ENCODE peak calls at places on chromosomes 4 and X, in four cellular contexts. W is body of pancreas, J is fibroblast of lung, V is astrocyte of the cerebellum. X is an unnamed sample.

GRCh38 chr4:3680656-3681055 is 85.5 kb upstream of the ADRA2C start:
- DNase-seq in W (no peak), V (no peak), J (no peak), X (no peak)

GRCh38 chr4:20248155-20248558 is 3.5 kb upstream of the SLIT2 start:
- DNase-seq in W (peak; percentile 13), V (peak; percentile 65), J (peak; percentile 66), X (peak; percentile 32)

GRCh38 chr4:176534566-176534965 is 214.8 kb downstream of the SPCS3 start:
- DNase-seq in W (no peak), V (peak; percentile 78), J (peak; percentile 91), X (no peak)

GRCh38 chr4:122687450-122688121 is 44.9 kb upstream of the BBS12 start:
- DNase-seq in W (no peak), J (no peak), V (no peak), X (peak; percentile 20)

GRCh38 chr4:105327222-105327621 is 146.6 kb downstream of the PPA2 start:
- DNase-seq in J (no peak), W (no peak), V (no peak), X (no peak)

GRCh38 chr4:173748353-173748752 is 218.3 kb upstream of the HAND2 start:
- DNase-seq in V (no peak), W (no peak), J (no peak), X (no peak)

GRCh38 chrX:136347706-136348105 is 46.9 kb downstream of the ADGRG4 start:
- DNase-seq in W (no peak), J (no peak), V (no peak), X (no peak)

GRCh38 chr4:25523405-25523804 is 132.2 kb upstream of the SLC34A2 start:
- DNase-seq in J (peak; percentile 9), W (peak; percentile 59), V (no peak), X (no peak)

GRCh38 chr4:17092990-17093880 is 194.8 kb upstream of the LDB2 start:
- DNase-seq in V (no peak), W (no peak), J (no peak), X (peak; percentile 8)

GRCh38 chr4:6692806-6693205 is 872 bp upstream of the S100P start:
- DNase-seq in J (no peak), W (no peak), V (no peak), X (no peak)

GRCh38 chrX:101260435-101260834 is 30.7 kb downstream of the TAF7L start:
- DNase-seq in V (no peak), J (no peak), W (no peak), X (peak; percentile 18)
- TF ChIP-seq CTCF in V (peak; percentile 13), J (peak; percentile 11), W (no peak), X (peak; percentile 7)

GRCh38 chr4:65007841-65008439 is 598.7 kb upstream of the TECRL start:
- DNase-seq in V (peak; percentile 66), J (peak; percentile 59), W (peak; percentile 15), X (peak; percentile 5)
- TF ChIP-seq CTCF in V (peak; percentile 71), J (peak; percentile 7), W (peak; percentile 70), X (peak; percentile 7)

DNA sequence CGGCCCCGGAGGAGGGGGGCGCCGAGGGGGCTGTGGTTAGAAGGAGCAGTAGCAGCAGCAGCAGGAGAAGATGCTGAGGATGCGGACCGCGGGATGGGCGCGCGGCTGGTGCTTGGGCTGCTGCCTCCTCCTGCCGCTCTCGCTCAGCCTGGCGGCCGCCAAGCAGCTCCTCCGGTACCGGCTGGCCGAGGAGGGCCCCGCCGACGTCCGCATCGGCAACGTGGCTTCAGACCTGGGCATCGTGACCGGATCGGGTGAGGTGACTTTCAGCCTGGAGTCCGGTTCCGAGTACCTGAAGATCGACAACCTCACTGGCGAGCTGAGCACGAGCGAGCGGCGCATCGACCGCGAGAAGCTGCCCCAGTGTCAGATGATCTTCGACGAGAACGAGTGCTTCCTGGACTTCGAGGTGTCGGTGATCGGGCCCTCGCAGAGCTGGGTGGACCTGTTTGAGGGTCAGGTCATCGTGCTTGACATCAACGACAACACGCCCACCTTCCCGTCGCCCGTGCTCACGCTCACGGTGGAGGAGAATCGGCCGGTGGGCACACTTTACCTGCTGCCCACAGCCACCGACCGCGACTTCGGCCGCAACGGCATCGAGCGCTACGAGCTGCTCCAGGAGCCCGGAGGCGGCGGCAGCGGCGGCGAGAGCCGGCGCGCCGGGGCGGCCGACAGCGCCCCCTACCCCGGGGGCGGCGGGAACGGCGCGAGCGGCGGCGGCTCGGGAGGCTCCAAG is 1.4 kb downstream of the PCDH7 start:
- DNase-seq in J (peak; percentile 65), W (no peak), V (no peak), X (peak; percentile 31)
- TF ChIP-seq CTCF in J (no peak), W (peak; percentile 63), V (no peak), X (no peak)

DNA sequence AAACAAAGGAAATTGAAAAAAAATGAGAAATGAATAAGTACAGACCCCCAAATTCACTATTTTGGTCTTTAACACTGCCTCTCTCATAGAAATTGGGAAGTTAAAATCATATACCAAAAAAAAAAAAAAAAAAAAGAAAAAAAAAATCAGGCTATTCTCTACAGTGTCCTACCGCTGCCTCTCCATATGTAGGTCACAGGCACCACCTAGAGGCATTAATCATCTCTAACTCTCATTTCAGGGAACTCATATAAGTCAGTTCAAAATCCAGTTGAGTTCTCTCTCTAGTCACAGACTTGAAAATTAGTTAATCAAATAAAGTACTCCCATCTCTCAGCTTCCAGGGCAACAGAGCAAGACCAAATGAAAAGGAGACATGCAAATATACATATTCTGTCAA is 47.9 kb downstream of the COX18 start:
- DNase-seq in W (no peak), J (peak; percentile 51), V (peak; percentile 52), X (peak; percentile 46)
- TF ChIP-seq CTCF in W (no peak), J (no peak), V (peak; percentile 52), X (peak; percentile 34)

GRCh38 chr4:1813915-1814314 is 20.8 kb downstream of the FGFR3 start:
- DNase-seq in J (no peak), V (no peak), W (no peak), X (no peak)
- TF ChIP-seq CTCF in J (no peak), V (no peak), W (no peak), X (peak; percentile 40)

GRCh38 chr4:108611360-108611759 is 9.0 kb upstream of the RPL34 start:
- DNase-seq in J (no peak), V (peak; percentile 6), W (no peak), X (no peak)
- TF ChIP-seq CTCF in J (no peak), V (peak; percentile 18), W (no peak), X (no peak)

X was measured in GM13976.